ENCODE peak calls at places on chromosomes 3 and 15, in seven cellular contexts. One of them, this sample, is unnamed.

GRCh38 chr3:71185733-71186455 is 397.6 kb downstream of the FOXP1 start:
- DNase-seq in heart left ventricle: no peak
- DNase-seq in T-helper 9 cell: no peak
- DNase-seq in NCI-H187 treated with DMSO at 0.1 percent for 48 hours: no peak
- DNase-seq in ELR: peak
- DNase-seq in KBM-7: peak
- DNase-seq in activated CD8-positive, alpha-beta memory T cell treated with anti-CD3 and anti-CD28 coated beads for 48 hours: no peak
- DNase-seq in this sample: no peak

GRCh38 chr3:18199757-18200156 is 225.4 kb downstream of the SATB1 start:
- DNase-seq in heart left ventricle: no peak
- DNase-seq in T-helper 9 cell: no peak
- DNase-seq in NCI-H187 treated with DMSO at 0.1 percent for 48 hours: no peak
- DNase-seq in ELR: no peak
- DNase-seq in KBM-7: no peak
- DNase-seq in activated CD8-positive, alpha-beta memory T cell treated with anti-CD3 and anti-CD28 coated beads for 48 hours: no peak
- DNase-seq in this sample: no peak

GRCh38 chr3:30626443-30627181 is 20.2 kb downstream of the TGFBR2 start:
- DNase-seq in heart left ventricle: no peak
- DNase-seq in T-helper 9 cell: no peak
- DNase-seq in NCI-H187 treated with DMSO at 0.1 percent for 48 hours: no peak
- DNase-seq in ELR: peak
- DNase-seq in KBM-7: no peak
- DNase-seq in activated CD8-positive, alpha-beta memory T cell treated with anti-CD3 and anti-CD28 coated beads for 48 hours: no peak
- DNase-seq in this sample: no peak

GRCh38 chr3:106423321-106424225 is 554.8 kb upstream of the CBLB start:
- DNase-seq in heart left ventricle: no peak
- DNase-seq in T-helper 9 cell: no peak
- DNase-seq in NCI-H187 treated with DMSO at 0.1 percent for 48 hours: no peak
- DNase-seq in ELR: no peak
- DNase-seq in KBM-7: no peak
- DNase-seq in activated CD8-positive, alpha-beta memory T cell treated with anti-CD3 and anti-CD28 coated beads for 48 hours: no peak
- DNase-seq in this sample: no peak

GRCh38 chr15:37078000-37078399 is 22.3 kb downstream of the MEIS2 start:
- DNase-seq in heart left ventricle: no peak
- DNase-seq in T-helper 9 cell: no peak
- DNase-seq in NCI-H187 treated with DMSO at 0.1 percent for 48 hours: no peak
- DNase-seq in ELR: no peak
- DNase-seq in KBM-7: no peak
- DNase-seq in activated CD8-positive, alpha-beta memory T cell treated with anti-CD3 and anti-CD28 coated beads for 48 hours: no peak
- DNase-seq in this sample: no peak

GRCh38 chr3:59451800-59452741 is 402.2 kb upstream of the CFAP20DC start:
- DNase-seq in heart left ventricle: no peak
- DNase-seq in T-helper 9 cell: no peak
- DNase-seq in NCI-H187 treated with DMSO at 0.1 percent for 48 hours: no peak
- DNase-seq in ELR: no peak
- DNase-seq in KBM-7: no peak
- DNase-seq in activated CD8-positive, alpha-beta memory T cell treated with anti-CD3 and anti-CD28 coated beads for 48 hours: no peak
- DNase-seq in this sample: no peak

GRCh38 chr3:158103131-158103955 is 2.9 kb downstream of the SHOX2 start:
- DNase-seq in heart left ventricle: no peak
- DNase-seq in T-helper 9 cell: no peak
- DNase-seq in NCI-H187 treated with DMSO at 0.1 percent for 48 hours: no peak
- DNase-seq in ELR: peak
- DNase-seq in KBM-7: peak
- DNase-seq in activated CD8-positive, alpha-beta memory T cell treated with anti-CD3 and anti-CD28 coated beads for 48 hours: no peak
- DNase-seq in this sample: no peak

GRCh38 chr15:84658788-84659411 is 901 bp upstream of the NMB start:
- DNase-seq in heart left ventricle: no peak
- DNase-seq in T-helper 9 cell: no peak
- DNase-seq in NCI-H187 treated with DMSO at 0.1 percent for 48 hours: no peak
- DNase-seq in ELR: no peak
- DNase-seq in KBM-7: no peak
- DNase-seq in activated CD8-positive, alpha-beta memory T cell treated with anti-CD3 and anti-CD28 coated beads for 48 hours: no peak
- DNase-seq in this sample: no peak

GRCh38 chr15:47439870-47440155 is 277.5 kb upstream of the SEMA6D start:
- DNase-seq in heart left ventricle: no peak
- DNase-seq in T-helper 9 cell: no peak
- DNase-seq in NCI-H187 treated with DMSO at 0.1 percent for 48 hours: no peak
- DNase-seq in ELR: no peak
- DNase-seq in KBM-7: no peak
- DNase-seq in activated CD8-positive, alpha-beta memory T cell treated with anti-CD3 and anti-CD28 coated beads for 48 hours: no peak
- DNase-seq in this sample: no peak

GRCh38 chr3:113241292-113242033 is 30.1 kb downstream of the BOC start:
- DNase-seq in heart left ventricle: no peak
- DNase-seq in T-helper 9 cell: no peak
- DNase-seq in NCI-H187 treated with DMSO at 0.1 percent for 48 hours: no peak
- DNase-seq in ELR: peak
- DNase-seq in KBM-7: no peak
- DNase-seq in activated CD8-positive, alpha-beta memory T cell treated with anti-CD3 and anti-CD28 coated beads for 48 hours: no peak
- DNase-seq in this sample: no peak

GRCh38 chr3:76943058-76943457 is 96.8 kb upstream of the ROBO2 start:
- DNase-seq in heart left ventricle: no peak
- DNase-seq in T-helper 9 cell: no peak
- DNase-seq in NCI-H187 treated with DMSO at 0.1 percent for 48 hours: no peak
- DNase-seq in ELR: peak
- DNase-seq in KBM-7: no peak
- DNase-seq in activated CD8-positive, alpha-beta memory T cell treated with anti-CD3 and anti-CD28 coated beads for 48 hours: no peak
- DNase-seq in this sample: no peak

GRCh38 chr15:64842099-64842940 is 605 bp downstream of the PLEKHO2 start:
- DNase-seq in heart left ventricle: no peak
- DNase-seq in T-helper 9 cell: no peak
- DNase-seq in NCI-H187 treated with DMSO at 0.1 percent for 48 hours: no peak
- DNase-seq in ELR: peak
- DNase-seq in KBM-7: peak
- DNase-seq in activated CD8-positive, alpha-beta memory T cell treated with anti-CD3 and anti-CD28 coated beads for 48 hours: no peak
- DNase-seq in this sample: no peak

GRCh38 chr15:70853855-70854668 is at the start of gene LARP6:
- DNase-seq in heart left ventricle: peak
- DNase-seq in T-helper 9 cell: no peak
- DNase-seq in NCI-H187 treated with DMSO at 0.1 percent for 48 hours: no peak
- DNase-seq in ELR: peak
- DNase-seq in KBM-7: peak
- DNase-seq in activated CD8-positive, alpha-beta memory T cell treated with anti-CD3 and anti-CD28 coated beads for 48 hours: no peak
- DNase-seq in this sample: no peak

GRCh38 chr15:59656935-59657634 is at the start of gene GTF2A2:
- DNase-seq in heart left ventricle: peak
- DNase-seq in T-helper 9 cell: peak
- DNase-seq in NCI-H187 treated with DMSO at 0.1 percent for 48 hours: peak
- DNase-seq in ELR: peak
- DNase-seq in KBM-7: peak
- DNase-seq in activated CD8-positive, alpha-beta memory T cell treated with anti-CD3 and anti-CD28 coated beads for 48 hours: peak
- DNase-seq in this sample: peak

GRCh38 chr15:79128556-79128955 is 38.0 kb upstream of the RASGRF1 start:
- DNase-seq in heart left ventricle: no peak
- DNase-seq in T-helper 9 cell: no peak
- DNase-seq in NCI-H187 treated with DMSO at 0.1 percent for 48 hours: no peak
- DNase-seq in ELR: no peak
- DNase-seq in KBM-7: no peak
- DNase-seq in activated CD8-positive, alpha-beta memory T cell treated with anti-CD3 and anti-CD28 coated beads for 48 hours: no peak
- DNase-seq in this sample: no peak

GRCh38 chr3:128681277-128681829 is 30.7 kb upstream of the RPN1 start:
- DNase-seq in heart left ventricle: no peak
- DNase-seq in T-helper 9 cell: no peak
- DNase-seq in NCI-H187 treated with DMSO at 0.1 percent for 48 hours: no peak
- DNase-seq in ELR: no peak
- DNase-seq in KBM-7: no peak
- DNase-seq in activated CD8-positive, alpha-beta memory T cell treated with anti-CD3 and anti-CD28 coated beads for 48 hours: no peak
- DNase-seq in this sample: no peak

GRCh38 chr3:46974421-46975227 is 1.9 kb downstream of the CCDC12 start:
- DNase-seq in heart left ventricle: no peak
- DNase-seq in T-helper 9 cell: no peak
- DNase-seq in NCI-H187 treated with DMSO at 0.1 percent for 48 hours: no peak
- DNase-seq in ELR: no peak
- DNase-seq in KBM-7: peak
- DNase-seq in activated CD8-positive, alpha-beta memory T cell treated with anti-CD3 and anti-CD28 coated beads for 48 hours: no peak
- DNase-seq in this sample: no peak